ENCODE peak calls at places on chromosomes 1 and 21, in ten cellular contexts. B is esophagus squamous epithelium; X is GM06990; K is heart right ventricle; S is body of pancreas; N is NCI-H1092; Y is C1 segment of cervical spinal cord; I is activated CD8-positive, alpha-beta memory T cell treated with anti-CD3 and anti-CD28 coated beads, Interleukin-2, amount 10 ng/mL, durations not matched to agents 7 days and 5 days; U is GM03348; V is activated naive CD4-positive, alpha-beta T cell. Q is an unnamed sample.

GRCh38 chr1:195376190-195376589 is 1232.0 kb downstream of the KCNT2 start:
- DNase-seq in I (no peak), N (no peak), X (no peak), S (no peak), K (no peak), V (no peak), B (no peak), Y (no peak), U (peak; percentile 5), Q (no peak)

GRCh38 chr21:41511858-41512257 is 3.9 kb upstream of the TMPRSS2 start:
- DNase-seq in B (no peak), U (no peak), V (no peak), Y (no peak), I (no peak), N (no peak), S (no peak), X (no peak), K (no peak), Q (peak; percentile 28)

GRCh38 chr1:156602557-156602993 is 1.3 kb upstream of the GPATCH4 start:
- DNase-seq in Y (no peak), N (no peak), K (no peak), I (no peak), S (no peak), B (no peak), X (no peak), V (no peak), U (no peak), Q (no peak)

GRCh38 chr1:1919304-1920056 is 401 bp upstream of the TMEM52 start:
- DNase-seq in S (peak; percentile 100), Y (peak; percentile 87), I (peak; percentile 100), V (peak; percentile 94), B (peak; percentile 90), N (peak; percentile 87), U (peak; percentile 100), K (peak; percentile 100), X (peak; percentile 97), Q (peak; percentile 100)

GRCh38 chr1:155044812-155045690 is 6.1 kb upstream of the ADAM15 start:
- DNase-seq in V (no peak), Y (peak; percentile 72), X (peak; percentile 49), N (peak; percentile 37), K (peak; percentile 72), B (no peak), U (peak; percentile 91), S (peak; percentile 95), I (peak; percentile 81), Q (peak; percentile 62)

GRCh38 chr1:91537281-91538069 is 36.8 kb downstream of the CDC7 start:
- DNase-seq in K (no peak), S (no peak), U (peak; percentile 84), N (no peak), Y (no peak), X (no peak), I (no peak), B (no peak), V (no peak), Q (no peak)

GRCh38 chr1:223337174-223337869 is 26.7 kb downstream of the SUSD4 start:
- DNase-seq in I (no peak), U (no peak), K (no peak), X (no peak), B (no peak), V (no peak), Y (no peak), N (no peak), S (no peak), Q (no peak)

GRCh38 chr1:226534645-226535044 is 13.9 kb upstream of the STUM start:
- DNase-seq in B (no peak), Y (no peak), X (no peak), U (no peak), I (no peak), V (no peak), S (no peak), N (no peak), K (no peak), Q (no peak)

GRCh38 chr1:161114556-161114955 is 3.3 kb downstream of the PFDN2 start:
- DNase-seq in N (no peak), Y (no peak), K (no peak), V (no peak), S (no peak), B (no peak), X (no peak), I (no peak), U (no peak), Q (no peak)

GRCh38 chr1:188325211-188325610 is 1496.5 kb downstream of the PLA2G4A start:
- DNase-seq in U (no peak), S (no peak), K (no peak), V (no peak), N (no peak), X (no peak), I (no peak), B (no peak), Y (no peak), Q (no peak)